ENCODE peak calls at places on chromosomes 16 and 17, in five cellular contexts. C, M, E, V and J are unnamed samples.

GRCh38 chr17:60161598-60162330 is 12.0 kb downstream of the CA4 start:
- DNase-seq in C (peak; percentile 57), M (no peak), E (no peak), V (no peak), J (peak; percentile 75)

GRCh38 chr17:22300731-22301352 is 608.5 kb downstream of the KCNJ18 start:
- DNase-seq in C (no peak), M (no peak), E (no peak), V (no peak), J (no peak)

GRCh38 chr17:67265620-67266019 is 20.6 kb upstream of the HELZ start:
- DNase-seq in C (no peak), M (no peak), E (no peak), V (no peak), J (peak; percentile 4)

GRCh38 chr17:4033751-4034251 is 69.6 kb upstream of the ATP2A3 start:
- DNase-seq in C (no peak), M (no peak), E (no peak), V (no peak), J (no peak)

GRCh38 chr17:78278139-78278741 is 46.8 kb downstream of the TMEM235 start:
- DNase-seq in C (peak; percentile 31), M (no peak), E (no peak), V (no peak), J (no peak)

GRCh38 chr16:89031715-89032659 is 55.0 kb upstream of the CBFA2T3 start:
- DNase-seq in C (peak; percentile 66), M (no peak), E (peak; percentile 34), V (no peak), J (no peak)

GRCh38 chr16:30054959-30055553 is 10.5 kb upstream of the ALDOA start:
- DNase-seq in C (no peak), M (peak; percentile 32), E (peak; percentile 26), V (no peak), J (no peak)

GRCh38 chr17:66715745-66716156 is 119.2 kb upstream of the CACNG5 start:
- DNase-seq in C (no peak), M (peak; percentile 62), E (no peak), V (no peak), J (no peak)

GRCh38 chr17:78252111-78252634 is 20.7 kb downstream of the TMEM235 start:
- DNase-seq in C (peak; percentile 36), M (no peak), E (peak; percentile 83), V (no peak), J (no peak)

GRCh38 chr16:6362321-6362720 is 970.3 kb upstream of the RBFOX1 start:
- DNase-seq in C (no peak), M (no peak), E (no peak), V (no peak), J (no peak)

GRCh38 chr16:12901597-12902436 is at the start of gene SHISA9:
- DNase-seq in C (no peak), M (no peak), E (no peak), V (no peak), J (no peak)

GRCh38 chr17:17726721-17727060 is 45.4 kb downstream of the RAI1 start:
- DNase-seq in C (no peak), M (no peak), E (no peak), V (no peak), J (no peak)

GRCh38 chr17:80951121-80952090 is 40.2 kb upstream of the CHMP6 start:
- DNase-seq in C (peak; percentile 32), M (no peak), E (no peak), V (no peak), J (no peak)

GRCh38 chr17:7856081-7856791 is 1.1 kb downstream of the NAA38 start:
- DNase-seq in C (peak; percentile 85), M (no peak), E (no peak), V (no peak), J (peak; percentile 86)

GRCh38 chr17:31211352-31212012 is 85.6 kb downstream of the OMG start:
- DNase-seq in C (no peak), M (peak; percentile 12), E (no peak), V (no peak), J (no peak)

GRCh38 chr16:5516115-5516514 is 418.5 kb upstream of the EEF2KMT start:
- DNase-seq in C (no peak), M (no peak), E (no peak), V (no peak), J (no peak)

GRCh38 chr16:62363451-62363850 is 327.2 kb upstream of the CDH8 start:
- DNase-seq in C (no peak), M (no peak), E (no peak), V (no peak), J (no peak)

GRCh38 chr16:67428146-67428731 is 2.7 kb upstream of the HSD11B2 start:
- DNase-seq in C (peak; percentile 84), M (peak; percentile 71), E (no peak), V (peak; percentile 7), J (peak; percentile 82)